ENCODE peak calls at places on chromosomes 3 and 15, in seven cellular contexts. One of them, this sample, is unnamed.

GRCh38 chr15:27418729-27419128 is 447.7 kb downstream of the GABRG3 start:
- DNase-seq in GM23248: peak; percentile 3
- DNase-seq in HCT116: no peak
- DNase-seq in neural progenitor cell: peak; percentile 88
- DNase-seq in hepatocyte: peak; percentile 47
- DNase-seq in GM23338: peak; percentile 78
- DNase-seq in PC-3: no peak
- DNase-seq in this sample: peak; percentile 48

GRCh38 chr15:99224372-99224771 is 25.0 kb downstream of the TTC23 start:
- DNase-seq in GM23248: no peak
- DNase-seq in HCT116: no peak
- DNase-seq in neural progenitor cell: no peak
- DNase-seq in hepatocyte: no peak
- DNase-seq in GM23338: no peak
- DNase-seq in PC-3: peak; percentile 33
- DNase-seq in this sample: no peak

GRCh38 chr3:29690954-29691353 is 410.1 kb downstream of the RBMS3 start:
- DNase-seq in GM23248: no peak
- DNase-seq in HCT116: no peak
- DNase-seq in neural progenitor cell: no peak
- DNase-seq in hepatocyte: no peak
- DNase-seq in GM23338: no peak
- DNase-seq in PC-3: no peak
- DNase-seq in this sample: no peak

GRCh38 chr15:94186770-94187331 is 44.5 kb upstream of the MCTP2 start:
- DNase-seq in GM23248: no peak
- DNase-seq in HCT116: no peak
- DNase-seq in neural progenitor cell: no peak
- DNase-seq in hepatocyte: no peak
- DNase-seq in GM23338: no peak
- DNase-seq in PC-3: no peak
- DNase-seq in this sample: no peak

GRCh38 chr3:55162031-55162784 is 234.3 kb upstream of the LRTM1 start:
- DNase-seq in GM23248: peak; percentile 74
- DNase-seq in HCT116: no peak
- DNase-seq in neural progenitor cell: no peak
- DNase-seq in hepatocyte: no peak
- DNase-seq in GM23338: no peak
- DNase-seq in PC-3: peak; percentile 37
- DNase-seq in this sample: no peak

GRCh38 chr3:193938613-193939012 is 197.3 kb upstream of the HES1 start:
- DNase-seq in GM23248: no peak
- DNase-seq in HCT116: no peak
- DNase-seq in neural progenitor cell: peak; percentile 90
- DNase-seq in hepatocyte: no peak
- DNase-seq in GM23338: peak; percentile 48
- DNase-seq in PC-3: no peak
- DNase-seq in this sample: no peak

GRCh38 chr3:105614288-105615030 is 247.8 kb downstream of the ALCAM start:
- DNase-seq in GM23248: peak; percentile 19
- DNase-seq in HCT116: no peak
- DNase-seq in neural progenitor cell: no peak
- DNase-seq in hepatocyte: peak; percentile 32
- DNase-seq in GM23338: no peak
- DNase-seq in PC-3: no peak
- DNase-seq in this sample: no peak

GRCh38 chr3:45947361-45947760 is 4.1 kb downstream of the CXCR6 start:
- DNase-seq in GM23248: peak; percentile 36
- DNase-seq in HCT116: no peak
- DNase-seq in neural progenitor cell: no peak
- DNase-seq in hepatocyte: no peak
- DNase-seq in GM23338: no peak
- DNase-seq in PC-3: no peak
- DNase-seq in this sample: no peak

GRCh38 chr15:63675263-63675662 is 78.1 kb downstream of the FBXL22 start:
- DNase-seq in GM23248: no peak
- DNase-seq in HCT116: no peak
- DNase-seq in neural progenitor cell: no peak
- DNase-seq in hepatocyte: no peak
- DNase-seq in GM23338: no peak
- DNase-seq in PC-3: no peak
- DNase-seq in this sample: no peak

GRCh38 chr3:35745802-35746484 is 106.6 kb downstream of the ARPP21 start:
- DNase-seq in GM23248: no peak
- DNase-seq in HCT116: no peak
- DNase-seq in neural progenitor cell: no peak
- DNase-seq in hepatocyte: no peak
- DNase-seq in GM23338: no peak
- DNase-seq in PC-3: no peak
- DNase-seq in this sample: no peak

GRCh38 chr3:175777965-175778364 is 918.8 kb downstream of the NAALADL2 start:
- DNase-seq in GM23248: no peak
- DNase-seq in HCT116: no peak
- DNase-seq in neural progenitor cell: no peak
- DNase-seq in hepatocyte: no peak
- DNase-seq in GM23338: no peak
- DNase-seq in PC-3: no peak
- DNase-seq in this sample: no peak

GRCh38 chr15:39745415-39745814 is 37.2 kb downstream of the FSIP1 start:
- DNase-seq in GM23248: no peak
- DNase-seq in HCT116: no peak
- DNase-seq in neural progenitor cell: no peak
- DNase-seq in hepatocyte: no peak
- DNase-seq in GM23338: no peak
- DNase-seq in PC-3: peak; percentile 29
- DNase-seq in this sample: no peak

GRCh38 chr3:183193762-183194701 is 31.5 kb upstream of the LAMP3 start:
- DNase-seq in GM23248: no peak
- DNase-seq in HCT116: no peak
- DNase-seq in neural progenitor cell: no peak
- DNase-seq in hepatocyte: no peak
- DNase-seq in GM23338: no peak
- DNase-seq in PC-3: peak; percentile 90
- DNase-seq in this sample: no peak

GRCh38 chr15:50112488-50113186 is 6.4 kb downstream of the ATP8B4 start:
- DNase-seq in GM23248: no peak
- DNase-seq in HCT116: no peak
- DNase-seq in neural progenitor cell: no peak
- DNase-seq in hepatocyte: no peak
- DNase-seq in GM23338: no peak
- DNase-seq in PC-3: no peak
- DNase-seq in this sample: no peak

GRCh38 chr15:96331141-96331941 is 841 bp downstream of the NR2F2 start:
- DNase-seq in GM23248: peak; percentile 71
- DNase-seq in HCT116: no peak
- DNase-seq in neural progenitor cell: peak; percentile 41
- DNase-seq in hepatocyte: peak; percentile 75
- DNase-seq in GM23338: no peak
- DNase-seq in PC-3: peak; percentile 31
- DNase-seq in this sample: no peak

GRCh38 chr15:79954659-79955058 is 16.3 kb downstream of the BCL2A1 start:
- DNase-seq in GM23248: no peak
- DNase-seq in HCT116: no peak
- DNase-seq in neural progenitor cell: no peak
- DNase-seq in hepatocyte: no peak
- DNase-seq in GM23338: no peak
- DNase-seq in PC-3: no peak
- DNase-seq in this sample: no peak

GRCh38 chr3:151439652-151440125 is 21.2 kb downstream of the IGSF10 start:
- DNase-seq in GM23248: peak; percentile 79
- DNase-seq in HCT116: peak; percentile 53
- DNase-seq in neural progenitor cell: peak; percentile 62
- DNase-seq in hepatocyte: peak; percentile 80
- DNase-seq in GM23338: peak; percentile 69
- DNase-seq in PC-3: peak; percentile 94
- DNase-seq in this sample: peak; percentile 64

GRCh38 chr3:41580274-41580959 is 381.1 kb downstream of the CTNNB1 start:
- DNase-seq in GM23248: peak; percentile 37
- DNase-seq in HCT116: no peak
- DNase-seq in neural progenitor cell: peak; percentile 8
- DNase-seq in hepatocyte: no peak
- DNase-seq in GM23338: peak; percentile 21
- DNase-seq in PC-3: no peak
- DNase-seq in this sample: no peak

GRCh38 chr3:66198437-66199088 is 22.2 kb upstream of the SLC25A26 start:
- DNase-seq in GM23248: no peak
- DNase-seq in HCT116: no peak
- DNase-seq in neural progenitor cell: no peak
- DNase-seq in hepatocyte: no peak
- DNase-seq in GM23338: no peak
- DNase-seq in PC-3: no peak
- DNase-seq in this sample: no peak

GRCh38 chr15:25178835-25179672 is 224.3 kb downstream of the SNRPN start:
- DNase-seq in GM23248: no peak
- DNase-seq in HCT116: no peak
- DNase-seq in neural progenitor cell: no peak
- DNase-seq in hepatocyte: no peak
- DNase-seq in GM23338: no peak
- DNase-seq in PC-3: no peak
- DNase-seq in this sample: no peak

GRCh38 chr15:25179673-25180511 is 225.1 kb downstream of the SNRPN start:
- DNase-seq in GM23248: no peak
- DNase-seq in HCT116: no peak
- DNase-seq in neural progenitor cell: no peak
- DNase-seq in hepatocyte: no peak
- DNase-seq in GM23338: no peak
- DNase-seq in PC-3: no peak
- DNase-seq in this sample: no peak

GRCh38 chr15:25176991-25177954 is 222.5 kb downstream of the SNRPN start:
- DNase-seq in GM23248: no peak
- DNase-seq in HCT116: no peak
- DNase-seq in neural progenitor cell: no peak
- DNase-seq in hepatocyte: peak; percentile 2
- DNase-seq in GM23338: no peak
- DNase-seq in PC-3: no peak
- DNase-seq in this sample: no peak

GRCh38 chr15:25176616-25176923 is 221.8 kb downstream of the SNRPN start:
- DNase-seq in GM23248: no peak
- DNase-seq in HCT116: no peak
- DNase-seq in neural progenitor cell: no peak
- DNase-seq in hepatocyte: no peak
- DNase-seq in GM23338: no peak
- DNase-seq in PC-3: no peak
- DNase-seq in this sample: no peak

GRCh38 chr15:25177955-25178801 is 223.4 kb downstream of the SNRPN start:
- DNase-seq in GM23248: no peak
- DNase-seq in HCT116: no peak
- DNase-seq in neural progenitor cell: no peak
- DNase-seq in hepatocyte: peak; percentile 3
- DNase-seq in GM23338: no peak
- DNase-seq in PC-3: no peak
- DNase-seq in this sample: no peak
- H3K27me3 ChIP-seq in GM23248: no peaks in the 10 kb centered on the region
- H3K27me3 ChIP-seq in HCT116: no peaks in the 10 kb centered on the region
- H3K27me3 ChIP-seq in neural progenitor cell: no peaks in the 10 kb centered on the region
- H3K27me3 ChIP-seq in hepatocyte: no peaks in the 10 kb centered on the region
- H3K27me3 ChIP-seq in GM23338: no peaks in the 10 kb centered on the region
- H3K27me3 ChIP-seq in PC-3: no peaks in the 10 kb centered on the region
- H3K27me3 ChIP-seq in this sample: no peaks in the 10 kb centered on the region

GRCh38 chr3:82525-82924 is 114.0 kb upstream of the CHL1 start:
- DNase-seq in GM23248: no peak
- DNase-seq in HCT116: no peak
- DNase-seq in neural progenitor cell: no peak
- DNase-seq in hepatocyte: no peak
- DNase-seq in GM23338: no peak
- DNase-seq in PC-3: no peak
- DNase-seq in this sample: no peak
- TF ChIP-seq EZH2phosphoT487 in GM23248: no peak
- TF ChIP-seq EZH2phosphoT487 in HCT116: no peak
- TF ChIP-seq EZH2phosphoT487 in neural progenitor cell: no peak
- TF ChIP-seq EZH2phosphoT487 in hepatocyte: no peak
- TF ChIP-seq EZH2phosphoT487 in GM23338: no peak
- TF ChIP-seq EZH2phosphoT487 in PC-3: no peak
- TF ChIP-seq EZH2phosphoT487 in this sample: no peak

DNA sequence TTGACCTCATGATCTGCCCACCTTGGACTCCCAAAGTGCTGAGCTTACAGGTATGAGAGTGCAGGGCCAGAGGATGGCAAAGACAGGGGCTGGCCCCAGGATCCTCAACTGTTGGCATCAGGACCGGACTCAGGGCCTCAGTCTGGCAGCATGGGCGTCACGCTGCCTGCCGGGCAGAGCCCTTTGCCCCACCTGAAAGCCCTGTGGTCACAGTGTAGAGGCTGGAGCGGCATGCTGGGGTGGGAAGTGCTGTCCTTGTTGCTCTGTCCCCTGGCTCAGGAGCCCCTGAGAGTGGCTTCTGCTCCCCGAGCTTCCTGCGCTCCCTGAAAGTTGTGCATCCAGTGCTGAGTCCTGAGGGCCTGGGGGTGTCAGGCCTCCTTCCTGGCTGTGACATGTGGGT is 147.1 kb downstream of the OR4M2 start:
- DNase-seq in GM23248: no peak
- DNase-seq in HCT116: no peak
- DNase-seq in neural progenitor cell: no peak
- DNase-seq in hepatocyte: no peak
- DNase-seq in GM23338: no peak
- DNase-seq in PC-3: no peak
- DNase-seq in this sample: no peak
- H3K27ac ChIP-seq in GM23248: no peak overlapping the region
- H3K27ac ChIP-seq in HCT116: no peak overlapping the region
- H3K27ac ChIP-seq in neural progenitor cell: no peak overlapping the region
- H3K27ac ChIP-seq in hepatocyte: no peak overlapping the region
- H3K27ac ChIP-seq in GM23338: no peak overlapping the region
- H3K27ac ChIP-seq in PC-3: no peak overlapping the region
- H3K27ac ChIP-seq in this sample: no peak overlapping the region

DNA sequence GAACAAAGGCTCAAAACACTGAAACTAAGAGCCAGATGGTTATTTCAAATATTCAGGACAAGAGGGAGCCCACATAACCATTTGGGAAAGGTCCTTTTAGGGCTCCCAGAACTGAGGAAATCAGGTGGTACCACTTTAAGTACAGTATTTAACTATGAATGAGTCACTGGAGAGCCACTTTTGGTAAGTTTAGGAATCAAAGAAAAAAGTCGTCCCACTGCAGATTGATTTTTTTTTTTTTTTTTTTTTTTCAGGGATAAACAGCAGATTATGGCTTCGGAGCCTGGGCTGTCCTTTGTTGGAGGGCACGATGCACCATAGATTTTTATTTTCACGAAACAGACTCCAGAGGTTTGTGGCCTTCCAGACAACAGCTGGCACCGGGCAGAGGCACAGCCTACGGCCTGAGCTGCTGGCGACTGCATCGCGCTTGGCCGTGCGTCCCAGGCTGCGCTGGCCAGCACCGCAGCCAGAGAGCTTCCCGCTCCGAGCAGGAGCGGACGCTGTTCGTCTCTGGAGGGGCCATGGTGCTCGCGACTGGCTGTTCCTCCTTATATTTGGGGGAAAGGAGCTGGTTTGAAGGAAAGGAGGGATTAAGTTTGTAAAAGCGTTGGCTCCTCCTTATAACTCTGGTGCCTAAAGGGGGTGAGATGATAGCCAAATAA is 152.8 kb upstream of the GOLIM4 start:
- DNase-seq in GM23248: peak; percentile 68
- DNase-seq in HCT116: no peak
- DNase-seq in neural progenitor cell: peak; percentile 83
- DNase-seq in hepatocyte: peak; percentile 59
- DNase-seq in GM23338: peak; percentile 67
- DNase-seq in PC-3: peak; percentile 65
- DNase-seq in this sample: peak; percentile 62
- H3K27me3 ChIP-seq in GM23248: peaks cover 69% of the 10 kb centered on the region
- H3K27me3 ChIP-seq in HCT116: peaks cover 26% of the 10 kb centered on the region
- H3K27me3 ChIP-seq in neural progenitor cell: peaks cover 15% of the 10 kb centered on the region
- H3K27me3 ChIP-seq in hepatocyte: peaks cover 31% of the 10 kb centered on the region
- H3K27me3 ChIP-seq in GM23338: peaks cover 38% of the 10 kb centered on the region
- H3K27me3 ChIP-seq in PC-3: peaks cover 10% of the 10 kb centered on the region
- H3K27me3 ChIP-seq in this sample: no peaks in the 10 kb centered on the region

GRCh38 chr3:52090131-52090548 is 33.8 kb upstream of the DUSP7 start:
- DNase-seq in GM23248: peak; percentile 92
- DNase-seq in HCT116: peak; percentile 31
- DNase-seq in neural progenitor cell: no peak
- DNase-seq in hepatocyte: peak; percentile 71
- DNase-seq in GM23338: no peak
- DNase-seq in PC-3: peak; percentile 68
- DNase-seq in this sample: no peak
- TF ChIP-seq EZH2phosphoT487 in GM23248: no peak
- TF ChIP-seq EZH2phosphoT487 in HCT116: no peak
- TF ChIP-seq EZH2phosphoT487 in neural progenitor cell: no peak
- TF ChIP-seq EZH2phosphoT487 in hepatocyte: no peak
- TF ChIP-seq EZH2phosphoT487 in GM23338: no peak
- TF ChIP-seq EZH2phosphoT487 in PC-3: no peak
- TF ChIP-seq EZH2phosphoT487 in this sample: no peak